ENCODE peak calls at places on chromosomes 13 and 19, in seven cellular contexts. X is SK-N-SH, M is stomach, F is sigmoid colon, J is breast epithelium, D is K562, K is Panc1. O is an unnamed sample.

GRCh38 chr19:13164370-13165090 is 14.3 kb downstream of the IER2 start:
- DNase-seq in X (peak), M (peak), F (peak), J (peak), D (peak), K (no peak), O (no peak)

GRCh38 chr13:51955841-51956603 is 55.2 kb downstream of the ATP7B start:
- DNase-seq in X (no peak), M (no peak), F (no peak), J (no peak), D (peak), K (no peak), O (peak)

GRCh38 chr19:40280608-40281221 is 4.4 kb downstream of the AKT2 start:
- DNase-seq in X (no peak), M (peak), F (no peak), J (peak), D (no peak), K (no peak), O (peak)

GRCh38 chr13:25874907-25875306 is 176.9 kb downstream of the SHISA2 start:
- DNase-seq in X (no peak), M (no peak), F (no peak), J (no peak), D (no peak), K (no peak), O (no peak)

GRCh38 chr13:39777527-39778061 is 122.1 kb downstream of the COG6 start:
- DNase-seq in X (no peak), M (no peak), F (no peak), J (no peak), D (no peak), K (no peak), O (no peak)

GRCh38 chr13:106534844-106535551 is 464 bp downstream of the EFNB2 start:
- DNase-seq in X (no peak), M (peak), F (peak), J (no peak), D (peak), K (no peak), O (no peak)

GRCh38 chr19:8468761-8469458 is 24.1 kb downstream of the HNRNPM start:
- DNase-seq in X (peak), M (no peak), F (no peak), J (no peak), D (no peak), K (no peak), O (no peak)

GRCh38 chr13:93309886-93310520 is 83.4 kb downstream of the GPC6 start:
- DNase-seq in X (no peak), M (no peak), F (no peak), J (no peak), D (peak), K (no peak), O (no peak)

GRCh38 chr13:24713022-24713421 is 32.8 kb downstream of the ATP12A start:
- DNase-seq in X (no peak), M (peak), F (no peak), J (no peak), D (no peak), K (no peak), O (no peak)

GRCh38 chr19:29245221-29245620 is 32.3 kb upstream of the UQCRFS1 start:
- DNase-seq in X (no peak), M (no peak), F (no peak), J (no peak), D (no peak), K (no peak), O (no peak)

GRCh38 chr19:56837892-56838679 is 2.4 kb downstream of the PEG3 start:
- DNase-seq in X (peak), M (no peak), F (peak), J (peak), D (no peak), K (no peak), O (peak)

GRCh38 chr19:33224694-33225457 is 774 bp downstream of the SLC7A10 start:
- DNase-seq in X (no peak), M (no peak), F (no peak), J (no peak), D (no peak), K (no peak), O (no peak)

GRCh38 chr13:66765559-66765958 is 464.6 kb downstream of the PCDH9 start:
- DNase-seq in X (no peak), M (no peak), F (no peak), J (no peak), D (no peak), K (no peak), O (no peak)

GRCh38 chr13:41740479-41740878 is 220.4 kb downstream of the VWA8 start:
- DNase-seq in X (no peak), M (no peak), F (no peak), J (no peak), D (no peak), K (no peak), O (no peak)

DNA sequence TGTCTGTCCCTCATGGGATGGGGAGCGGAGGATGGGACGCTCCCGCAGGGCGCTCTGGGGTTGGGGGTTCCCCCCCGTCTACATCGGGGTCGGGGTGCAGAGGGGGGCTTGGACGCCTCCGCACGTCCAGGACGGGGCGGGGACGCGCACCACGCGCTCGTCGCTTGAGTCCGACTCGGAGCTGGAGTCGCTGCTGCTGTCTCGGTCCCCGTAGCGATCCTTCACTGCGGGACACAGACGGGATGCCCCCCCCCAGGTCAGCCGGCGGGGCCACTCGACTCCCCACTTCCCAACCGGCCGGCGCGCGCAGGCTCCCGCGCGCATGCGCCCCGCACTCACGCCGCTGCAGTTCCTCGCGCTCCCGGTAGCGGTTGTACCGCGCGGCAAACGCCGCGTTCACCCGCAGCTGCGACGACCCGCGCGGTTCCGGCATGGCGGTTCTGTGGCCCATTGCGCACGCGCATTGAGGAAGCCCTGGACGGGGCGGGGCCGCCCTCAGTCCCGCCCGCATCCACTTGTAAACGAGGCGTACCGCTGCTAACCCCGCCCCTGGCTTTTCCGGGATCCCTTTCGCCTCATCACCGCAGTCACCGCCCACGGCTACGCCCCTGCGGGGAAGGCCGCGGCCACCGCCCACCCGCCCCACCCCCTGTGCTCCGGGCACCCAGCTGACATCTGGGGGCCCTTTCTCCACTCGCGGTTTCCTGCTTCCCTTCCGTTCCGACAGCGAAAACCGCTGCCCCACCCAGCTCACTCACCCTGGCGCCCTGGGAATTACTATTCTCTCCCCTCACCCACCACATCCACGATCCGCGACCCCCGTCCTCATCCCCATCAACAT is at the start of gene KRI1:
- DNase-seq in X (peak), M (peak), F (peak), J (peak), D (peak), K (no peak), O (peak)
- TF ChIP-seq CTCF in X (no peak), M (no peak), F (no peak), J (peak), D (no peak), K (no peak), O (peak)

GRCh38 chr19:51098366-51099069 is 9.7 kb downstream of the CTU1 start:
- DNase-seq in X (no peak), M (no peak), F (peak), J (no peak), D (no peak), K (no peak), O (peak)
- TF ChIP-seq POLR2AphosphoS5 in X (no peak), M (no peak), F (no peak), J (no peak), D (no peak), K (no peak), O (no peak)

GRCh38 chr13:31050486-31051400 is 111.0 kb downstream of the HSPH1 start:
- DNase-seq in X (peak), M (no peak), F (no peak), J (no peak), D (peak), K (no peak), O (peak)

GRCh38 chr13:31053896-31054295 is 107.8 kb downstream of the HSPH1 start:
- DNase-seq in X (no peak), M (no peak), F (no peak), J (no peak), D (no peak), K (no peak), O (no peak)

GRCh38 chr13:31052478-31052877 is 109.2 kb downstream of the HSPH1 start:
- DNase-seq in X (no peak), M (no peak), F (no peak), J (no peak), D (no peak), K (no peak), O (no peak)

GRCh38 chr13:31053098-31053497 is 108.6 kb downstream of the HSPH1 start:
- DNase-seq in X (no peak), M (no peak), F (no peak), J (peak), D (no peak), K (no peak), O (no peak)

GRCh38 chr13:31051999-31052398 is 109.7 kb downstream of the HSPH1 start:
- DNase-seq in X (no peak), M (no peak), F (no peak), J (no peak), D (no peak), K (no peak), O (no peak)
- TF ChIP-seq CTCF in X (peak), M (no peak), F (no peak), J (no peak), D (no peak), K (no peak), O (no peak)

DNA sequence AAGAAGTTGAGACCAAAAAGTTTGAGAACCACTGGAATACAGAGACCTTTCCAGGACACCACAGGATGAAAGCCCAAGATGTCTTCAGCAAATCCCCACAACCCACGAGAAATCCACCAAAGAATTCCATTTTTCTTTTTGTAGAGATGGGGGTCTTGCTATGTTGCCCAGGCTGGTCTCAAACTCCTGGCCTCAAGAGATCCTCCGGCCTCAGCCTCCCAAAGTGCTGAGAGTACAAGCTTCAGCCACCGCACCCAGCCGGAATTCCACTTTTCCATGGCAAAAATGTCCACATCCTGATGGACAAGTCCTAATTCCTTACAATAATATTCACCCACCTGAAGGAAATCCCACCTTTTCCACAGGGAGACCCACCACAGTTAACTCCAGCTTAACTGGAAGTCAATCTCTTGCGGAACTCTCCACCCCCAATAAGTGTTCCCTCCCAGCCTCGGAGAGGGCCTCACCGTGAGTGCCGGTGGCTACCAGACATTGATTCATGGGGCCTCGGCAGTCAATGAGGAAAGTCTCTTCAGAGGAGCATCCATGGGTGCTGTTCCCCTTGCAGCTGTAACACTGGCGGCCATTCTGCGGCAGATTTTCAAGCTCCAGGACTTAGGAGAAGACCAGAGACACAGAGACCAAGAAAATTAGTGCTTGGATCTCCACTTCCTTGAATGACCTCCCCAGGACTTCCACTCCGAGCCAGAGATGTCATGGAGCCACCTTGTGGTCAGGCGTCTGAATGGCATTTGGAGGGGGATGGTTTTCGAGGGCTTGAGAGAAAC is 12.3 kb upstream of the CADM4 start:
- DNase-seq in X (peak), M (peak), F (peak), J (peak), D (peak), K (peak), O (peak)
- TF ChIP-seq POLR2AphosphoS5 in X (no peak), M (peak), F (no peak), J (no peak), D (no peak), K (no peak), O (no peak)

GRCh38 chr19:57903298-57904174 is 12.9 kb downstream of the ZNF417 start:
- DNase-seq in X (peak), M (no peak), F (no peak), J (no peak), D (no peak), K (no peak), O (no peak)
- TF ChIP-seq CTCF in X (peak), M (peak), F (no peak), J (peak), D (peak), K (peak), O (peak)

O was measured in upper lobe of left lung.